ENCODE peak calls at places on chromosome 15, in seven cellular contexts. One of them, this sample, is unnamed.

GRCh38 chr15:25172691-25173090 is 217.9 kb downstream of the SNRPN start:
- DNase-seq in adipocyte: no peak
- DNase-seq in activated CD8-positive, alpha-beta memory T cell treated with anti-CD3 and anti-CD28 coated beads for 24 hours: no peak
- DNase-seq in EL: no peak
- DNase-seq in ELR: no peak
- DNase-seq in heart left ventricle: no peak
- DNase-seq in T-helper 9 cell: no peak
- DNase-seq in this sample: no peak

GRCh38 chr15:101143321-101143720 is 108.5 kb downstream of the CHSY1 start:
- DNase-seq in heart left ventricle: no peak
- DNase-seq in activated CD8-positive, alpha-beta memory T cell treated with anti-CD3 and anti-CD28 coated beads for 24 hours: no peak
- DNase-seq in T-helper 9 cell: no peak
- DNase-seq in ELR: no peak
- DNase-seq in adipocyte: no peak
- DNase-seq in EL: no peak
- DNase-seq in this sample: no peak

GRCh38 chr15:76340802-76341365 is 4.3 kb downstream of the ISL2 start:
- DNase-seq in adipocyte: peak
- DNase-seq in ELR: peak
- DNase-seq in EL: no peak
- DNase-seq in heart left ventricle: no peak
- DNase-seq in T-helper 9 cell: no peak
- DNase-seq in activated CD8-positive, alpha-beta memory T cell treated with anti-CD3 and anti-CD28 coated beads for 24 hours: peak
- DNase-seq in this sample: peak

GRCh38 chr15:90141646-90142045 is 39.4 kb upstream of the IDH2 start:
- DNase-seq in adipocyte: peak
- DNase-seq in T-helper 9 cell: no peak
- DNase-seq in activated CD8-positive, alpha-beta memory T cell treated with anti-CD3 and anti-CD28 coated beads for 24 hours: no peak
- DNase-seq in EL: peak
- DNase-seq in heart left ventricle: no peak
- DNase-seq in ELR: peak
- DNase-seq in this sample: peak

GRCh38 chr15:48337626-48338025 is 6.4 kb downstream of the DUT start:
- DNase-seq in ELR: no peak
- DNase-seq in activated CD8-positive, alpha-beta memory T cell treated with anti-CD3 and anti-CD28 coated beads for 24 hours: no peak
- DNase-seq in adipocyte: peak
- DNase-seq in T-helper 9 cell: no peak
- DNase-seq in heart left ventricle: no peak
- DNase-seq in EL: peak
- DNase-seq in this sample: no peak

GRCh38 chr15:34620814-34621213 is 37.4 kb upstream of the GOLGA8B start:
- DNase-seq in ELR: peak
- DNase-seq in activated CD8-positive, alpha-beta memory T cell treated with anti-CD3 and anti-CD28 coated beads for 24 hours: no peak
- DNase-seq in T-helper 9 cell: no peak
- DNase-seq in heart left ventricle: no peak
- DNase-seq in EL: no peak
- DNase-seq in adipocyte: no peak
- DNase-seq in this sample: no peak

GRCh38 chr15:40217166-40217785 is 21.6 kb upstream of the PAK6 start:
- DNase-seq in ELR: peak
- DNase-seq in EL: peak
- DNase-seq in adipocyte: peak
- DNase-seq in heart left ventricle: no peak
- DNase-seq in T-helper 9 cell: no peak
- DNase-seq in activated CD8-positive, alpha-beta memory T cell treated with anti-CD3 and anti-CD28 coated beads for 24 hours: no peak
- DNase-seq in this sample: peak

GRCh38 chr15:83174891-83175290 is 32.7 kb downstream of the HDGFL3 start:
- DNase-seq in adipocyte: peak
- DNase-seq in heart left ventricle: no peak
- DNase-seq in T-helper 9 cell: no peak
- DNase-seq in activated CD8-positive, alpha-beta memory T cell treated with anti-CD3 and anti-CD28 coated beads for 24 hours: no peak
- DNase-seq in EL: no peak
- DNase-seq in ELR: no peak
- DNase-seq in this sample: peak

GRCh38 chr15:90871716-90872480 is 3.5 kb downstream of the FURIN start:
- DNase-seq in activated CD8-positive, alpha-beta memory T cell treated with anti-CD3 and anti-CD28 coated beads for 24 hours: peak
- DNase-seq in heart left ventricle: no peak
- DNase-seq in ELR: no peak
- DNase-seq in T-helper 9 cell: no peak
- DNase-seq in adipocyte: peak
- DNase-seq in EL: peak
- DNase-seq in this sample: peak

GRCh38 chr15:93038064-93038705 is 50.8 kb downstream of the RGMA start:
- DNase-seq in activated CD8-positive, alpha-beta memory T cell treated with anti-CD3 and anti-CD28 coated beads for 24 hours: no peak
- DNase-seq in T-helper 9 cell: no peak
- DNase-seq in heart left ventricle: no peak
- DNase-seq in ELR: no peak
- DNase-seq in EL: no peak
- DNase-seq in adipocyte: no peak
- DNase-seq in this sample: no peak

GRCh38 chr15:46411900-46412299 is 777.1 kb downstream of the SQOR start:
- DNase-seq in activated CD8-positive, alpha-beta memory T cell treated with anti-CD3 and anti-CD28 coated beads for 24 hours: no peak
- DNase-seq in adipocyte: no peak
- DNase-seq in T-helper 9 cell: no peak
- DNase-seq in ELR: no peak
- DNase-seq in heart left ventricle: no peak
- DNase-seq in EL: no peak
- DNase-seq in this sample: no peak

GRCh38 chr15:93989611-93990010 is 241.8 kb upstream of the MCTP2 start:
- DNase-seq in EL: no peak
- DNase-seq in T-helper 9 cell: no peak
- DNase-seq in activated CD8-positive, alpha-beta memory T cell treated with anti-CD3 and anti-CD28 coated beads for 24 hours: no peak
- DNase-seq in ELR: no peak
- DNase-seq in heart left ventricle: no peak
- DNase-seq in adipocyte: no peak
- DNase-seq in this sample: no peak

GRCh38 chr15:77784361-77785292 is 151.9 kb upstream of the LINGO1 start:
- DNase-seq in ELR: peak
- DNase-seq in EL: peak
- DNase-seq in adipocyte: peak
- DNase-seq in activated CD8-positive, alpha-beta memory T cell treated with anti-CD3 and anti-CD28 coated beads for 24 hours: no peak
- DNase-seq in heart left ventricle: no peak
- DNase-seq in T-helper 9 cell: no peak
- DNase-seq in this sample: peak

GRCh38 chr15:50764331-50765201 is 940 bp downstream of the SPPL2A start:
- DNase-seq in adipocyte: peak
- DNase-seq in EL: peak
- DNase-seq in heart left ventricle: no peak
- DNase-seq in ELR: peak
- DNase-seq in T-helper 9 cell: no peak
- DNase-seq in activated CD8-positive, alpha-beta memory T cell treated with anti-CD3 and anti-CD28 coated beads for 24 hours: peak
- DNase-seq in this sample: peak

GRCh38 chr15:94306700-94307650 is 75.6 kb downstream of the MCTP2 start:
- DNase-seq in EL: peak
- DNase-seq in T-helper 9 cell: no peak
- DNase-seq in heart left ventricle: no peak
- DNase-seq in activated CD8-positive, alpha-beta memory T cell treated with anti-CD3 and anti-CD28 coated beads for 24 hours: peak
- DNase-seq in ELR: no peak
- DNase-seq in adipocyte: no peak
- DNase-seq in this sample: no peak

GRCh38 chr15:38217788-38218609 is 34.6 kb upstream of the SPRED1 start:
- DNase-seq in EL: peak
- DNase-seq in heart left ventricle: no peak
- DNase-seq in activated CD8-positive, alpha-beta memory T cell treated with anti-CD3 and anti-CD28 coated beads for 24 hours: no peak
- DNase-seq in ELR: no peak
- DNase-seq in T-helper 9 cell: no peak
- DNase-seq in adipocyte: no peak
- DNase-seq in this sample: no peak

GRCh38 chr15:68774120-68774519 is 46.6 kb downstream of the ANP32A start:
- DNase-seq in heart left ventricle: no peak
- DNase-seq in EL: no peak
- DNase-seq in activated CD8-positive, alpha-beta memory T cell treated with anti-CD3 and anti-CD28 coated beads for 24 hours: no peak
- DNase-seq in T-helper 9 cell: no peak
- DNase-seq in adipocyte: no peak
- DNase-seq in ELR: no peak
- DNase-seq in this sample: no peak

GRCh38 chr15:57112178-57112577 is 193.7 kb downstream of the TCF12 start:
- DNase-seq in activated CD8-positive, alpha-beta memory T cell treated with anti-CD3 and anti-CD28 coated beads for 24 hours: no peak
- DNase-seq in adipocyte: peak
- DNase-seq in heart left ventricle: no peak
- DNase-seq in ELR: no peak
- DNase-seq in T-helper 9 cell: no peak
- DNase-seq in EL: peak
- DNase-seq in this sample: no peak

GRCh38 chr15:53453253-53454105 is 306.0 kb downstream of the WDR72 start:
- DNase-seq in heart left ventricle: no peak
- DNase-seq in T-helper 9 cell: no peak
- DNase-seq in adipocyte: no peak
- DNase-seq in activated CD8-positive, alpha-beta memory T cell treated with anti-CD3 and anti-CD28 coated beads for 24 hours: no peak
- DNase-seq in ELR: no peak
- DNase-seq in EL: no peak
- DNase-seq in this sample: no peak

GRCh38 chr15:85396554-85396953 is 16.2 kb downstream of the AKAP13 start:
- DNase-seq in heart left ventricle: no peak
- DNase-seq in adipocyte: no peak
- DNase-seq in ELR: no peak
- DNase-seq in EL: no peak
- DNase-seq in activated CD8-positive, alpha-beta memory T cell treated with anti-CD3 and anti-CD28 coated beads for 24 hours: no peak
- DNase-seq in T-helper 9 cell: no peak
- DNase-seq in this sample: no peak

GRCh38 chr15:90482124-90483011 is 47.4 kb upstream of the CRTC3 start:
- DNase-seq in adipocyte: peak
- DNase-seq in ELR: peak
- DNase-seq in EL: peak
- DNase-seq in activated CD8-positive, alpha-beta memory T cell treated with anti-CD3 and anti-CD28 coated beads for 24 hours: peak
- DNase-seq in T-helper 9 cell: peak
- DNase-seq in heart left ventricle: no peak
- DNase-seq in this sample: peak

GRCh38 chr15:89089316-89090230 is 1.3 kb downstream of the ABHD2 start:
- DNase-seq in EL: no peak
- DNase-seq in heart left ventricle: no peak
- DNase-seq in adipocyte: no peak
- DNase-seq in T-helper 9 cell: no peak
- DNase-seq in ELR: peak
- DNase-seq in activated CD8-positive, alpha-beta memory T cell treated with anti-CD3 and anti-CD28 coated beads for 24 hours: no peak
- DNase-seq in this sample: no peak

GRCh38 chr15:48537277-48538113 is 108.0 kb downstream of the FBN1 start:
- DNase-seq in activated CD8-positive, alpha-beta memory T cell treated with anti-CD3 and anti-CD28 coated beads for 24 hours: no peak
- DNase-seq in ELR: no peak
- DNase-seq in heart left ventricle: no peak
- DNase-seq in T-helper 9 cell: no peak
- DNase-seq in EL: peak
- DNase-seq in adipocyte: no peak
- DNase-seq in this sample: peak

GRCh38 chr15:88701561-88702095 is 62.8 kb downstream of the ISG20 start:
- DNase-seq in T-helper 9 cell: peak
- DNase-seq in adipocyte: no peak
- DNase-seq in heart left ventricle: no peak
- DNase-seq in activated CD8-positive, alpha-beta memory T cell treated with anti-CD3 and anti-CD28 coated beads for 24 hours: no peak
- DNase-seq in EL: peak
- DNase-seq in ELR: peak
- DNase-seq in this sample: no peak

GRCh38 chr15:90774731-90775521 is 57.8 kb downstream of the BLM start:
- DNase-seq in ELR: peak
- DNase-seq in heart left ventricle: no peak
- DNase-seq in activated CD8-positive, alpha-beta memory T cell treated with anti-CD3 and anti-CD28 coated beads for 24 hours: no peak
- DNase-seq in T-helper 9 cell: no peak
- DNase-seq in EL: peak
- DNase-seq in adipocyte: peak
- DNase-seq in this sample: peak